ENCODE peak calls at places on chromosomes 3 and 15, in four cellular contexts. R, B, S and N are unnamed samples.

GRCh38 chr3:197132916-197133530 is 103.4 kb upstream of the MELTF start:
- DNase-seq in S (no peak), B (no peak), R (no peak), N (no peak)

GRCh38 chr3:129046732-129047552 is 13.6 kb upstream of the GP9 start:
- DNase-seq in R (no peak), B (no peak), S (no peak), N (no peak)

GRCh38 chr3:126307591-126308393 is 49.4 kb downstream of the KLF15 start:
- DNase-seq in R (no peak), S (no peak), B (no peak), N (no peak)

GRCh38 chr3:27629381-27629780 is 92.7 kb downstream of the EOMES start:
- DNase-seq in R (no peak), S (no peak), B (no peak), N (no peak)

GRCh38 chr3:37241880-37242279 is 67.5 kb upstream of the LRRFIP2 start:
- DNase-seq in S (no peak), B (no peak), R (no peak), N (no peak)

GRCh38 chr3:69094467-69095205 is 9.9 kb downstream of the ARL6IP5 start:
- DNase-seq in B (no peak), S (no peak), R (no peak), N (no peak)

GRCh38 chr3:128464702-128465101 is 2.0 kb downstream of the DNAJB8 start:
- DNase-seq in B (no peak), S (no peak), R (no peak), N (no peak)

GRCh38 chr3:113088616-113089015 is 97.8 kb downstream of the GTPBP8 start:
- DNase-seq in R (no peak), S (no peak), B (no peak), N (no peak)

GRCh38 chr15:96392380-96393208 is 62.1 kb downstream of the NR2F2 start:
- DNase-seq in R (no peak), B (no peak), S (no peak), N (no peak)

GRCh38 chr3:27022096-27022761 is 347.0 kb downstream of the NEK10 start:
- DNase-seq in R (no peak), B (no peak), S (no peak), N (no peak)

GRCh38 chr15:60518511-60518910 is 39.6 kb upstream of the ICE2 start:
- DNase-seq in S (no peak), B (no peak), R (no peak), N (no peak)

GRCh38 chr3:28028554-28028953 is 212.9 kb upstream of the CMC1 start:
- DNase-seq in B (no peak), R (no peak), S (no peak), N (no peak)

GRCh38 chr3:123330441-123330991 is 118.4 kb downstream of the ADCY5 start:
- DNase-seq in S (no peak), B (no peak), R (no peak), N (no peak)

GRCh38 chr15:51731549-51732267 is 5.7 kb downstream of the LYSMD2 start:
- DNase-seq in B (peak; percentile 58), R (no peak), S (peak; percentile 44), N (no peak)

GRCh38 chr3:71581981-71582611 is 1.4 kb downstream of the FOXP1 start:
- DNase-seq in S (peak; percentile 72), R (peak; percentile 67), B (peak; percentile 26), N (peak; percentile 72)

GRCh38 chr3:171163724-171164465 is 137.4 kb upstream of the SLC2A2 start:
- DNase-seq in R (no peak), S (no peak), B (no peak), N (no peak)

GRCh38 chr3:161415506-161416231 is 44.4 kb upstream of the SPTSSB start:
- DNase-seq in R (no peak), B (no peak), S (no peak), N (no peak)

GRCh38 chr3:194464692-194465091 is 22.1 kb downstream of the ATP13A3 start:
- DNase-seq in B (no peak), S (no peak), R (no peak), N (no peak)

GRCh38 chr3:120160050-120160449 is 65.8 kb upstream of the GSK3B start:
- DNase-seq in B (no peak), R (peak; percentile 81), S (no peak), N (no peak)

GRCh38 chr3:139835830-139836655 is 98.9 kb upstream of the CLSTN2 start:
- DNase-seq in S (no peak), B (no peak), R (no peak), N (no peak)

DNA sequence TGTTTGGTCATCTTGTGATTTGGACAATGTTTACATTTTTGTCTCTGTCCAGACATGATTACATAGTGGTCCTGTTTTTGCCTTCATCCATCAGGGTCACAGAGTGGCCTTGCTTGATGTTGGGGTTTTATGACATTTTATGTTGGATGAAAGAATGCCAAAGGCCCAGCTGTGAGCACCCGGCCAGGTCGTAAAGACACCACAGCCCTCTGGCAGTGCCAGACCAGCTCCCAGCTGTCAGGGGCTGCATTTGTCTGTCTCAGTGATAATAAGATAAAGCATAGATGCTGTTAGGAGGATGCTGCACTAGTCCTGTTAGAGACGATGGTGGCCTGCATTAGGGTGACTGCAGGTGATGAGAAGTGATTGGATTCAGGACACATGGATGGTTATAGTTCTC is 117.5 kb downstream of the FAM174B start:
- DNase-seq in B (no peak), R (peak; percentile 10), S (no peak), N (no peak)
- TF ChIP-seq CTCF in B (no peak), R (no peak), S (no peak), N (no peak)

GRCh38 chr3:184907941-184908649 is 96.1 kb downstream of the VPS8 start:
- DNase-seq in B (no peak), S (no peak), R (no peak), N (no peak)
- TF ChIP-seq CTCF in B (no peak), S (no peak), R (no peak), N (no peak)

GRCh38 chr15:31487811-31488436 is 161.3 kb downstream of the KLF13 start:
- DNase-seq in B (peak; percentile 73), R (peak; percentile 25), S (no peak), N (peak; percentile 32)
- TF ChIP-seq CTCF in B (peak; percentile 50), R (no peak), S (no peak), N (no peak)

DNA sequence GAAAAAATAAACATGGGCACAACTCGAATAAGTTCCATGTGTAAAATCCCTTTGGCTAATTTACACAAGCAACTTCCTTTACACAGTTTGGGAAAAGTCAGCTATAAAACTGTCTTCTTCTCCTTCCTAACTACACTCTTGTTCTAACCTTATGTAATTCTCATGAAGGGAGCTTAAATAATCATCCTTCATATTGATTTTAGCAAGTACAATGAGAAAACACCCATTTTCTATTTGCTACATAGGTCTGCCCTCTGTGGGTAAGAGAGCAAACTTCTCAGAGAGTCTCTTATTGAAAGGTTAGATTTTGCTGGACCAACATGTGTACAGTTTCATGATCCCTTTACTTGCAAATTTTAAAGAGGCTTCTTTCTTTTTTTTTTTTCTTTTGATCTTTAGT is 398.5 kb downstream of the ROBO1 start:
- DNase-seq in R (no peak), B (no peak), S (no peak), N (no peak)
- TF ChIP-seq CTCF in R (no peak), B (no peak), S (no peak), N (peak; percentile 65)

DNA sequence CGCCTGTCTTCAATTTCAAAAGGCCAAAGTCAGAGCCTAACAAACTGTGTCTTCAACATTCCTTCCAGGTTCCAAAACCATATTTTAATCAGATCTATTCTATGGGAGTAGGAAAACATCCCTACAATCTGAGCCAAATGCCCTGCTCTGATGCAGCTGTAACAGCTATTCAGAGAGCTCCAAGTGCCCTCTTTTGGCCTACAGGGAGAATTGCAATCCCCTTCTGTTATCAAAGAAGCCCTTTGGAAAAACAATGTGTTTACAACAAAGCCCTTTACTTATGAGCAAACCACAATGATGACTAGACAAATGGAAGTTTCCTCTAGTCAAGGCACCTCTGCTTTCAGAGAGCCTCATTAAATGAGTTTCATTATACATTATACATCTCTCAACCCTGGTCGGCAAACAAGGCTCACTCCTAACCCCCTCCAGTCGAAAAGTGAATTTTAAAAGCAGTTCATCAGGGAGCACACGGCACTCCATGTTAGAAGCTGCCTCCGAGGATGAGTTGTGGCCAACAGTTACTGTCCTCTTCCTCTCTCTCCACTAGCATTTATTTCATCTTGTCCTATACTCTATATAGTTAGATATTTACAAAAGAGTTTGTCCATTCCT is 42.6 kb upstream of the TMCO5A start:
- DNase-seq in S (no peak), B (peak; percentile 5), R (no peak), N (no peak)
- TF ChIP-seq CTCF in S (no peak), B (peak; percentile 77), R (peak; percentile 14), N (peak; percentile 89)

GRCh38 chr3:16475766-16476165 is 37.7 kb downstream of the RFTN1 start:
- DNase-seq in B (no peak), S (no peak), R (no peak), N (no peak)
- TF ChIP-seq CTCF in B (no peak), S (no peak), R (no peak), N (no peak)